ENCODE peak calls at places on chromosomes 5 and 9, in six cellular contexts. H is astrocyte of the spinal cord; K is AG20443; A is transverse colon; C is DMS53; Z is activated CD4-positive, CD25-positive, alpha-beta regulatory T cell treated with anti-CD3 and anti-CD28 coated beads, Interleukin-2, amount 50 U/mL, for 72 hours. S is an unnamed sample.
A peak's percentile ranks its signal among the peaks of the same experiment; 100 is the strongest.

GRCh38 chr9:806285-807156 is 35.0 kb upstream of the DMRT1 start:
- DNase-seq in K (peak; percentile 66), C (peak; percentile 4), H (peak; percentile 46), Z (no peak), A (no peak), S (peak; percentile 7)

GRCh38 chr5:112995764-112996618 is 19.4 kb downstream of the DCP2 start:
- DNase-seq in H (peak; percentile 72), Z (peak; percentile 78), A (peak; percentile 73), K (peak; percentile 78), C (peak; percentile 79), S (peak; percentile 84)

GRCh38 chr5:14400611-14401010 is 181.0 kb upstream of the OTULINL start:
- DNase-seq in Z (no peak), A (no peak), K (no peak), C (no peak), H (no peak), S (no peak)

GRCh38 chr5:127358782-127359181 is 68.2 kb downstream of the MEGF10 start:
- DNase-seq in A (no peak), Z (no peak), C (no peak), H (peak; percentile 31), K (peak; percentile 33), S (no peak)

GRCh38 chr5:132898094-132898493 is 24.6 kb downstream of the LEAP2 start:
- DNase-seq in K (no peak), H (no peak), C (no peak), A (no peak), Z (no peak), S (no peak)

GRCh38 chr9:123569343-123569694 is 213.3 kb downstream of the CRB2 start:
- DNase-seq in Z (no peak), K (peak; percentile 32), C (no peak), H (no peak), A (no peak), S (no peak)

GRCh38 chr9:75385236-75385635 is 296.9 kb downstream of the OSTF1 start:
- DNase-seq in K (no peak), Z (no peak), H (no peak), A (no peak), C (no peak), S (no peak)

GRCh38 chr5:141623197-141623596 is 4.4 kb upstream of the DIAPH1 start:
- DNase-seq in H (no peak), C (no peak), Z (no peak), K (no peak), A (no peak), S (no peak)

GRCh38 chr9:14095272-14095671 is 218.7 kb downstream of the NFIB start:
- DNase-seq in C (peak; percentile 11), H (no peak), A (no peak), K (no peak), Z (no peak), S (no peak)

GRCh38 chr5:172953776-172954189 is 5.4 kb upstream of the RPL26L1 start:
- DNase-seq in C (no peak), H (peak; percentile 79), K (peak; percentile 83), A (no peak), Z (no peak), S (no peak)

GRCh38 chr5:6886866-6887265 is 173.6 kb downstream of the TENT4A start:
- DNase-seq in C (no peak), A (no peak), Z (no peak), K (no peak), H (no peak), S (no peak)

GRCh38 chr5:177403194-177403825 is 2.8 kb upstream of the PFN3 start:
- DNase-seq in Z (peak; percentile 57), A (peak; percentile 58), H (no peak), K (no peak), C (peak; percentile 88), S (peak; percentile 45)

GRCh38 chr5:14223372-14223771 is 80.2 kb downstream of the TRIO start:
- DNase-seq in K (no peak), C (no peak), Z (no peak), H (no peak), A (no peak), S (no peak)

GRCh38 chr5:177545487-177546261 is 8.7 kb downstream of the FAM193B start:
- DNase-seq in Z (no peak), C (no peak), A (peak; percentile 59), H (no peak), K (peak; percentile 69), S (no peak)

GRCh38 chr9:948497-948896 is 28.0 kb upstream of the DMRT3 start:
- DNase-seq in H (no peak), C (peak; percentile 36), A (no peak), K (no peak), Z (no peak), S (no peak)

GRCh38 chr5:157570801-157571200 is 4.8 kb downstream of the ADAM19 start:
- DNase-seq in Z (no peak), K (no peak), H (no peak), C (no peak), A (no peak), S (no peak)

GRCh38 chr9:114995681-114996221 is 65.4 kb upstream of the TNFSF8 start:
- DNase-seq in Z (no peak), A (no peak), H (no peak), K (no peak), C (peak; percentile 87), S (peak; percentile 42)

GRCh38 chr5:113061851-113062631 is 85.4 kb downstream of the DCP2 start:
- DNase-seq in A (no peak), Z (no peak), C (no peak), K (peak; percentile 70), H (peak; percentile 87), S (no peak)

GRCh38 chr5:139314276-139314675 is 20.7 kb downstream of the MATR3 start:
- DNase-seq in A (no peak), H (no peak), C (no peak), Z (no peak), K (no peak), S (no peak)

GRCh38 chr9:86080112-86080579 is 19.2 kb downstream of the GOLM1 start:
- DNase-seq in Z (no peak), K (no peak), H (peak; percentile 39), A (no peak), C (no peak), S (no peak)

GRCh38 chr9:93234600-93234999 is 50.7 kb downstream of the WNK2 start:
- DNase-seq in A (no peak), C (no peak), H (no peak), K (no peak), Z (no peak), S (peak; percentile 55)

GRCh38 chr9:75123696-75124095 is 35.4 kb downstream of the OSTF1 start:
- DNase-seq in A (no peak), Z (no peak), C (no peak), H (no peak), K (no peak), S (no peak)

GRCh38 chr5:6581090-6581489 is 51.8 kb downstream of the NSUN2 start:
- DNase-seq in C (no peak), Z (no peak), K (no peak), A (no peak), H (no peak), S (no peak)

GRCh38 chr9:113479150-113479761 is 15.7 kb downstream of the RGS3 start:
- DNase-seq in Z (no peak), C (no peak), H (no peak), K (no peak), A (peak; percentile 55), S (no peak)

GRCh38 chr9:95018099-95018927 is 291.8 kb downstream of the AOPEP start:
- DNase-seq in C (peak; percentile 66), H (peak; percentile 95), Z (no peak), K (peak; percentile 79), A (no peak), S (peak; percentile 59)

GRCh38 chr5:180323929-180324632 is 29.1 kb downstream of the GFPT2 start:
- DNase-seq in K (no peak), A (no peak), H (peak; percentile 81), Z (no peak), C (no peak), S (no peak)

GRCh38 chr9:73916016-73916673 is 581.0 kb upstream of the RORB start:
- DNase-seq in Z (no peak), C (peak; percentile 13), A (no peak), H (peak; percentile 14), K (no peak), S (no peak)

GRCh38 chr5:57693488-57694305 is 211.1 kb upstream of the ACTBL2 start:
- DNase-seq in K (no peak), A (no peak), Z (no peak), C (no peak), H (no peak), S (no peak)

GRCh38 chr9:31030741-31031202 is 1353.7 kb upstream of the ACO1 start:
- DNase-seq in K (no peak), A (no peak), Z (no peak), C (peak; percentile 69), H (peak; percentile 60), S (no peak)

GRCh38 chr9:73038613-73039012 is 85.8 kb upstream of the ALDH1A1 start:
- DNase-seq in Z (no peak), A (peak; percentile 42), H (peak; percentile 41), K (peak; percentile 37), C (no peak), S (peak; percentile 20)

GRCh38 chr9:131174681-131175239 is 49.4 kb downstream of the NUP214 start:
- DNase-seq in H (no peak), K (no peak), C (no peak), A (no peak), Z (no peak), S (no peak)

GRCh38 chr5:56078675-56079500 is 84.1 kb upstream of the IL6ST start:
- DNase-seq in A (peak; percentile 19), C (no peak), H (no peak), K (peak; percentile 66), Z (no peak), S (peak; percentile 39)

GRCh38 chr9:118640836-118641557 is 728.2 kb downstream of the BRINP1 start:
- DNase-seq in C (no peak), K (peak; percentile 29), H (peak; percentile 40), A (no peak), Z (no peak), S (no peak)

GRCh38 chr5:59732301-59732700 is 161.2 kb downstream of the PDE4D start:
- DNase-seq in Z (no peak), C (no peak), H (no peak), A (no peak), K (no peak), S (no peak)

GRCh38 chr9:134891016-134891589 is 10.5 kb downstream of the FCN2 start:
- DNase-seq in Z (no peak), K (no peak), A (no peak), H (no peak), C (no peak), S (no peak)

GRCh38 chr5:125137535-125137934 is 391.1 kb upstream of the ZNF608 start:
- DNase-seq in H (peak; percentile 28), C (peak; percentile 98), K (no peak), A (no peak), Z (no peak), S (no peak)

GRCh38 chr5:149654893-149655505 is 73.7 kb downstream of the ARHGEF37 start:
- DNase-seq in C (no peak), Z (no peak), A (no peak), H (no peak), K (no peak), S (no peak)

GRCh38 chr9:137618105-137619067 is at the start of gene EHMT1:
- DNase-seq in Z (peak; percentile 96), K (peak; percentile 100), C (peak; percentile 94), A (peak; percentile 91), H (peak; percentile 71), S (peak; percentile 87)

GRCh38 chr5:122312670-122312988 is 592 bp downstream of the SNCAIP start:
- DNase-seq in H (peak; percentile 45), K (peak; percentile 52), A (no peak), C (peak; percentile 61), Z (no peak), S (no peak)